ENCODE peak calls at places on chromosomes 2 and 18, in six cellular contexts. One of them, this sample, is unnamed.

GRCh38 chr18:21167641-21168372 is 56.2 kb upstream of the ROCK1 start:
- DNase-seq in renal cortical epithelial cell: peak
- DNase-seq in RKO: no peak
- DNase-seq in PC-3: peak
- DNase-seq in KG1: no peak
- DNase-seq in hepatic stellate cell: no peak
- DNase-seq in this sample: no peak

GRCh38 chr18:79869591-79870368 is 72.0 kb downstream of the KCNG2 start:
- DNase-seq in renal cortical epithelial cell: no peak
- DNase-seq in RKO: no peak
- DNase-seq in PC-3: no peak
- DNase-seq in KG1: no peak
- DNase-seq in hepatic stellate cell: no peak
- DNase-seq in this sample: no peak

GRCh38 chr2:105910497-105911238 is 166.0 kb downstream of the NCK2 start:
- DNase-seq in renal cortical epithelial cell: no peak
- DNase-seq in RKO: no peak
- DNase-seq in PC-3: no peak
- DNase-seq in KG1: no peak
- DNase-seq in hepatic stellate cell: no peak
- DNase-seq in this sample: no peak

GRCh38 chr2:10327896-10328666 is 25.4 kb downstream of the HPCAL1 start:
- DNase-seq in renal cortical epithelial cell: no peak
- DNase-seq in RKO: no peak
- DNase-seq in PC-3: peak
- DNase-seq in KG1: no peak
- DNase-seq in hepatic stellate cell: no peak
- DNase-seq in this sample: no peak

GRCh38 chr2:10297950-10298349 is 4.8 kb upstream of the HPCAL1 start:
- DNase-seq in renal cortical epithelial cell: peak
- DNase-seq in RKO: peak
- DNase-seq in PC-3: peak
- DNase-seq in KG1: no peak
- DNase-seq in hepatic stellate cell: peak
- DNase-seq in this sample: peak

GRCh38 chr2:26442707-26443106 is 35.2 kb downstream of the OTOF start:
- DNase-seq in renal cortical epithelial cell: peak
- DNase-seq in RKO: no peak
- DNase-seq in PC-3: no peak
- DNase-seq in KG1: no peak
- DNase-seq in hepatic stellate cell: no peak
- DNase-seq in this sample: no peak

GRCh38 chr2:24912986-24913385 is 7.1 kb downstream of the ADCY3 start:
- DNase-seq in renal cortical epithelial cell: no peak
- DNase-seq in RKO: no peak
- DNase-seq in PC-3: no peak
- DNase-seq in KG1: no peak
- DNase-seq in hepatic stellate cell: no peak
- DNase-seq in this sample: no peak

GRCh38 chr2:28545590-28546195 is 49.8 kb downstream of the PLB1 start:
- DNase-seq in renal cortical epithelial cell: no peak
- DNase-seq in RKO: no peak
- DNase-seq in PC-3: no peak
- DNase-seq in KG1: no peak
- DNase-seq in hepatic stellate cell: no peak
- DNase-seq in this sample: no peak

GRCh38 chr2:232871835-232872736 is 2.0 kb downstream of the SNORC start:
- DNase-seq in renal cortical epithelial cell: no peak
- DNase-seq in RKO: no peak
- DNase-seq in PC-3: no peak
- DNase-seq in KG1: no peak
- DNase-seq in hepatic stellate cell: no peak
- DNase-seq in this sample: no peak

GRCh38 chr2:222604749-222605515 is 51.0 kb downstream of the FARSB start:
- DNase-seq in renal cortical epithelial cell: no peak
- DNase-seq in RKO: no peak
- DNase-seq in PC-3: no peak
- DNase-seq in KG1: no peak
- DNase-seq in hepatic stellate cell: no peak
- DNase-seq in this sample: no peak

GRCh38 chr2:96397756-96398525 is 62.4 kb downstream of the NCAPH start:
- DNase-seq in renal cortical epithelial cell: no peak
- DNase-seq in RKO: no peak
- DNase-seq in PC-3: no peak
- DNase-seq in KG1: no peak
- DNase-seq in hepatic stellate cell: no peak
- DNase-seq in this sample: no peak